ENCODE peak calls at places on chromosomes 13 and 19, in nine cellular contexts. E is effector CD4-positive, alpha-beta T cell; W is cardiac muscle cell; O is heart left ventricle; U is activated CD8-positive, alpha-beta memory T cell treated with anti-CD3 and anti-CD28 coated beads for 1 hour; P is stimulated activated CD4-positive, alpha-beta T cell treated with anti-CD3 and anti-CD28 coated beads, Interleukin-1b, Interleukin-23, amount 100 ng/mL, for 1 hour; D is esophagus squamous epithelium; M is GM19239; Z is NCI-H2171 treated with DMSO at 0.1 percent for 48 hours. N is an unnamed sample.

GRCh38 chr19:18513868-18514267 is 8.0 kb downstream of the ELL start:
- DNase-seq in U (no peak), M (no peak), Z (no peak), O (peak; percentile 70), D (no peak), P (no peak), E (no peak), W (peak; percentile 20), N (no peak)

GRCh38 chr13:80669112-80669511 is 328.2 kb upstream of the SPRY2 start:
- DNase-seq in Z (no peak), P (no peak), W (no peak), M (no peak), O (no peak), U (no peak), E (no peak), D (no peak), N (no peak)

GRCh38 chr13:72458701-72459100 is 268.7 kb downstream of the MZT1 start:
- DNase-seq in U (no peak), D (no peak), M (no peak), E (no peak), W (peak; percentile 7), Z (peak; percentile 86), O (no peak), P (no peak), N (no peak)

GRCh38 chr19:7512400-7512851 is 3.5 kb upstream of the ZNF358 start:
- DNase-seq in M (no peak), Z (peak; percentile 22), U (no peak), W (no peak), D (no peak), P (no peak), O (no peak), E (no peak), N (no peak)

GRCh38 chr13:37595162-37595561 is 3.4 kb downstream of the POSTN start:
- DNase-seq in U (no peak), P (no peak), W (peak; percentile 73), D (no peak), E (no peak), O (no peak), Z (no peak), M (no peak), N (no peak)

GRCh38 chr19:14135355-14135754 is 1.0 kb downstream of the ASF1B start:
- DNase-seq in O (no peak), P (no peak), W (no peak), D (no peak), E (no peak), M (no peak), U (no peak), Z (no peak), N (no peak)

GRCh38 chr13:41231786-41232185 is 31.6 kb downstream of the MTRF1 start:
- DNase-seq in U (no peak), W (peak; percentile 43), Z (peak; percentile 69), P (no peak), O (peak; percentile 11), E (no peak), M (no peak), D (no peak), N (no peak)

GRCh38 chr13:46893820-46894533 is 2.9 kb downstream of the HTR2A start:
- DNase-seq in P (peak; percentile 25), W (peak; percentile 65), D (no peak), U (peak; percentile 10), O (peak; percentile 47), Z (no peak), M (peak; percentile 67), E (peak; percentile 25), N (peak; percentile 6)

GRCh38 chr19:1206733-1207301 is 1.2 kb downstream of the STK11 start:
- DNase-seq in O (no peak), W (no peak), P (no peak), Z (no peak), U (no peak), D (no peak), E (peak; percentile 21), M (no peak), N (no peak)

GRCh38 chr19:49712397-49712859 is 21.5 kb downstream of the CPT1C start:
- DNase-seq in P (no peak), Z (no peak), U (no peak), W (peak; percentile 83), E (no peak), M (no peak), O (no peak), D (no peak), N (no peak)

GRCh38 chr13:99681695-99682094 is 180.4 kb downstream of the TM9SF2 start:
- DNase-seq in U (no peak), E (no peak), D (no peak), P (no peak), Z (peak; percentile 59), M (no peak), W (no peak), O (no peak), N (no peak)

GRCh38 chr13:66362485-66362884 is 867.7 kb downstream of the PCDH9 start:
- DNase-seq in U (no peak), O (no peak), M (no peak), P (no peak), E (no peak), W (no peak), Z (no peak), D (no peak), N (no peak)

GRCh38 chr19:1106841-1107654 is 3.3 kb downstream of the GPX4 start:
- DNase-seq in D (no peak), W (peak; percentile 72), O (no peak), M (no peak), E (no peak), Z (no peak), P (no peak), U (no peak), N (peak; percentile 27)

GRCh38 chr19:918481-919156 is 1.5 kb downstream of the KISS1R start:
- DNase-seq in O (no peak), U (no peak), W (no peak), M (no peak), P (no peak), D (no peak), Z (peak; percentile 75), E (no peak), N (no peak)